ENCODE peak calls at places on chromosomes 2 and 18, in five cellular contexts. N, U, A, M and C are unnamed samples.

GRCh38 chr2:85589982-85590791 is 5.4 kb upstream of the RNF181 start:
- DNase-seq in U (peak), N (peak), M (no peak), A (peak), C (peak)

GRCh38 chr2:232362174-232362913 is 16.2 kb upstream of the ALPP start:
- DNase-seq in A (no peak), M (no peak), N (no peak), U (peak), C (no peak)

GRCh38 chr18:65567372-65567771 is 183.4 kb upstream of the CDH7 start:
- DNase-seq in M (no peak), N (no peak), A (no peak), U (peak), C (no peak)

GRCh38 chr2:120261387-120262006 is 8.8 kb downstream of the RALB start:
- DNase-seq in M (no peak), A (no peak), N (no peak), U (no peak), C (no peak)

GRCh38 chr2:71711470-71711857 is 258.1 kb downstream of the DYSF start:
- DNase-seq in M (no peak), U (no peak), A (peak), N (peak), C (no peak)

GRCh38 chr2:175430236-175430635 is 248.7 kb upstream of the ATP5MC3 start:
- DNase-seq in A (no peak), U (peak), N (no peak), M (no peak), C (no peak)

GRCh38 chr2:28165087-28165652 is 227.5 kb upstream of the FOSL2 start:
- DNase-seq in U (no peak), M (no peak), A (no peak), N (no peak), C (no peak)

GRCh38 chr2:240972201-240972600 is 26.2 kb upstream of the SNED1 start:
- DNase-seq in A (no peak), U (no peak), M (no peak), N (no peak), C (no peak)

GRCh38 chr2:183079335-183079775 is 808 bp downstream of the DUSP19 start:
- DNase-seq in M (no peak), A (peak), N (no peak), U (peak), C (no peak)

GRCh38 chr2:25552343-25552742 is 121.0 kb downstream of the DTNB start:
- DNase-seq in N (no peak), U (no peak), A (no peak), M (no peak), C (no peak)

GRCh38 chr18:41955688-41956087 is 654 bp downstream of the PIK3C3 start:
- DNase-seq in N (no peak), U (peak), A (no peak), M (no peak), C (no peak)

GRCh38 chr18:36828157-36828629 is 609 bp downstream of the TPGS2 start:
- DNase-seq in N (no peak), U (peak), A (peak), M (peak), C (no peak)

GRCh38 chr2:3493610-3493997 is 25.7 kb downstream of the ADI1 start:
- DNase-seq in A (peak), N (no peak), U (peak), M (peak), C (no peak)

GRCh38 chr2:28356095-28356911 is 36.4 kb upstream of the FOSL2 start:
- DNase-seq in A (peak), U (peak), M (peak), N (peak), C (no peak)

GRCh38 chr2:26568076-26568890 is 72.9 kb downstream of the CIB4 start:
- DNase-seq in M (no peak), U (no peak), N (no peak), A (no peak), C (no peak)